ENCODE peak calls at places on chromosome 1, in six cellular contexts. C, K, Q, U, L and O are unnamed samples.

GRCh38 chr1:206144605-206145004 is 27.4 kb upstream of the AVPR1B start:
- DNase-seq in L (no peak), K (no peak), C (no peak), Q (no peak), U (no peak), O (peak)

GRCh38 chr1:144101397-144102050 is 129.7 kb upstream of the FAM72C start:
- DNase-seq in K (no peak), U (peak), L (no peak), Q (no peak), C (no peak), O (no peak)

GRCh38 chr1:108502624-108503023 is 52.5 kb downstream of the NBPF6 start:
- DNase-seq in L (no peak), Q (peak), K (no peak), C (no peak), U (no peak), O (no peak)

GRCh38 chr1:46473991-46474390 is 15.6 kb upstream of the DMBX1 start:
- DNase-seq in Q (no peak), U (no peak), C (no peak), K (no peak), L (no peak), O (no peak)

GRCh38 chr1:27391511-27392095 is 819 bp upstream of the GPR3 start:
- DNase-seq in Q (no peak), L (peak), U (no peak), K (no peak), C (peak), O (peak)

GRCh38 chr1:153386500-153386901 is 4.4 kb downstream of the S100A8 start:
- DNase-seq in U (no peak), L (peak), K (no peak), C (no peak), Q (no peak), O (no peak)

GRCh38 chr1:172779501-172779900 is 120.6 kb downstream of the FASLG start:
- DNase-seq in Q (no peak), U (no peak), K (no peak), L (no peak), C (no peak), O (no peak)

GRCh38 chr1:29569971-29570634 is 333.8 kb downstream of the PTPRU start:
- DNase-seq in K (no peak), Q (peak), C (no peak), L (no peak), U (no peak), O (no peak)

GRCh38 chr1:212500351-212500750 is 67.6 kb downstream of the NENF start:
- DNase-seq in U (no peak), Q (no peak), C (no peak), L (no peak), K (no peak), O (no peak)

GRCh38 chr1:201640624-201641023 is 101.7 kb downstream of the NAV1 start:
- DNase-seq in C (no peak), U (no peak), L (no peak), K (no peak), Q (no peak), O (no peak)

GRCh38 chr1:119735217-119735616 is 23.5 kb downstream of the PHGDH start:
- DNase-seq in L (no peak), Q (no peak), K (no peak), U (no peak), C (no peak), O (no peak)

GRCh38 chr1:178688244-178688643 is 36.8 kb upstream of the RALGPS2 start:
- DNase-seq in C (no peak), Q (no peak), K (no peak), U (no peak), L (no peak), O (no peak)

GRCh38 chr1:192311281-192311680 is 5.5 kb upstream of the RGS21 start:
- DNase-seq in L (peak), Q (peak), U (no peak), C (peak), K (no peak), O (peak)

GRCh38 chr1:184031127-184032107 is 6.1 kb downstream of the COLGALT2 start:
- DNase-seq in K (no peak), Q (no peak), U (no peak), L (no peak), C (no peak), O (no peak)

GRCh38 chr1:16979475-16980327 is 719 bp downstream of the MFAP2 start:
- DNase-seq in K (no peak), C (no peak), Q (no peak), L (no peak), U (no peak), O (no peak)

GRCh38 chr1:56196839-56197238 is 382.5 kb downstream of the PLPP3 start:
- DNase-seq in U (no peak), L (no peak), C (no peak), Q (no peak), K (no peak), O (no peak)

GRCh38 chr1:16076871-16077250 is 3.4 kb upstream of the FAM131C start:
- DNase-seq in K (no peak), U (no peak), L (no peak), Q (no peak), C (no peak), O (no peak)

GRCh38 chr1:60280256-60280655 is 206.7 kb upstream of the C1orf87 start:
- DNase-seq in L (peak), C (no peak), U (no peak), Q (no peak), K (no peak), O (no peak)

GRCh38 chr1:181448461-181448860 is 34.9 kb upstream of the CACNA1E start:
- DNase-seq in K (no peak), L (no peak), C (no peak), Q (no peak), U (no peak), O (no peak)

GRCh38 chr1:201570158-201570885 is 31.4 kb downstream of the NAV1 start:
- DNase-seq in L (no peak), U (no peak), Q (no peak), C (no peak), K (no peak), O (no peak)

GRCh38 chr1:150931773-150932172 is 5.6 kb downstream of the SETDB1 start:
- DNase-seq in C (no peak), Q (no peak), K (no peak), L (no peak), U (no peak), O (no peak)

GRCh38 chr1:116819081-116819480 is 64.9 kb downstream of the CD2 start:
- DNase-seq in L (no peak), C (no peak), K (no peak), U (no peak), Q (no peak), O (no peak)